ENCODE peak calls at places on chromosome 15, in ten cellular contexts. U is A549; I is gastrocnemius medialis; J is aorta; N is IMR-90; Z is pancreas; D is mesenchymal stem cell; K is CD8-positive, alpha-beta T cell; F is fibroblast of lung; G is lung. C is an unnamed sample. For H3K4me1, the result is how much of the 10 kb centered on the place peaks cover.

GRCh38 chr15:92168284-92168683 is 225.4 kb upstream of the ST8SIA2 start:
- DNase-seq in U (no peak), I (no peak), J (no peak), N (no peak), Z (no peak), D (no peak), K (no peak), F (no peak), G (no peak), C (no peak)

GRCh38 chr15:63601727-63602185 is 4.6 kb downstream of the FBXL22 start:
- DNase-seq in U (no peak), I (no peak), J (no peak), N (no peak), Z (peak), D (no peak), K (no peak), F (no peak), G (no peak), C (no peak)

GRCh38 chr15:101022306-101022705 is 103.1 kb downstream of the LRRK1 start:
- DNase-seq in U (no peak), I (no peak), J (no peak), N (no peak), Z (no peak), D (no peak), K (no peak), F (no peak), G (peak), C (no peak)

GRCh38 chr15:72495007-72495406 is 20.9 kb downstream of the ARIH1 start:
- DNase-seq in U (no peak), I (no peak), J (no peak), N (no peak), Z (no peak), D (no peak), K (no peak), F (no peak), G (no peak), C (no peak)

GRCh38 chr15:70260580-70260979 is 162.9 kb upstream of the TLE3 start:
- DNase-seq in U (no peak), I (no peak), J (no peak), N (no peak), Z (no peak), D (no peak), K (no peak), F (no peak), G (no peak), C (no peak)

GRCh38 chr15:31974154-31974794 is 56.0 kb upstream of the CHRNA7 start:
- DNase-seq in U (no peak), I (no peak), J (no peak), N (no peak), Z (no peak), D (no peak), K (no peak), F (no peak), G (no peak), C (no peak)

GRCh38 chr15:88013111-88013510 is 243.4 kb downstream of the NTRK3 start:
- DNase-seq in U (no peak), I (no peak), J (no peak), N (no peak), Z (no peak), D (no peak), K (no peak), F (no peak), G (no peak), C (no peak)

GRCh38 chr15:62306851-62307504 is 141.9 kb upstream of the C2CD4B start:
- DNase-seq in U (peak), I (peak), J (peak), N (peak), Z (peak), D (peak), K (no peak), F (peak), G (peak), C (peak)

GRCh38 chr15:67329984-67330733 is 75.6 kb downstream of the IQCH start:
- DNase-seq in U (no peak), I (no peak), J (no peak), N (no peak), Z (no peak), D (no peak), K (no peak), F (no peak), G (no peak), C (no peak)

GRCh38 chr15:98703291-98703690 is 55.0 kb downstream of the IGF1R start:
- DNase-seq in U (no peak), I (no peak), J (no peak), N (no peak), Z (no peak), D (no peak), K (no peak), F (no peak), G (no peak), C (no peak)

GRCh38 chr15:63503739-63504246 is 600 bp upstream of the USP3 start:
- DNase-seq in U (peak), I (peak), J (peak), N (peak), Z (peak), D (peak), K (peak), F (peak), G (peak), C (peak)

GRCh38 chr15:27077790-27078189 is 106.8 kb downstream of the GABRG3 start:
- DNase-seq in U (no peak), I (no peak), J (no peak), N (no peak), Z (no peak), D (no peak), K (no peak), F (no peak), G (no peak), C (peak)

GRCh38 chr15:76588811-76589747 is 252.5 kb downstream of the ISL2 start:
- DNase-seq in U (no peak), I (no peak), J (peak), N (no peak), Z (no peak), D (peak), K (no peak), F (no peak), G (no peak), C (peak)

GRCh38 chr15:63287109-63287508 is 9.7 kb downstream of the APH1B start:
- DNase-seq in U (no peak), I (no peak), J (no peak), N (peak), Z (no peak), D (no peak), K (no peak), F (peak), G (no peak), C (no peak)

GRCh38 chr15:67172172-67172571 is 82.3 kb downstream of the AAGAB start:
- DNase-seq in U (no peak), I (no peak), J (no peak), N (peak), Z (no peak), D (no peak), K (no peak), F (no peak), G (no peak), C (no peak)

GRCh38 chr15:72492733-72493132 is 18.6 kb downstream of the ARIH1 start:
- DNase-seq in U (no peak), I (no peak), J (no peak), N (no peak), Z (no peak), D (no peak), K (no peak), F (no peak), G (no peak), C (no peak)

DNA sequence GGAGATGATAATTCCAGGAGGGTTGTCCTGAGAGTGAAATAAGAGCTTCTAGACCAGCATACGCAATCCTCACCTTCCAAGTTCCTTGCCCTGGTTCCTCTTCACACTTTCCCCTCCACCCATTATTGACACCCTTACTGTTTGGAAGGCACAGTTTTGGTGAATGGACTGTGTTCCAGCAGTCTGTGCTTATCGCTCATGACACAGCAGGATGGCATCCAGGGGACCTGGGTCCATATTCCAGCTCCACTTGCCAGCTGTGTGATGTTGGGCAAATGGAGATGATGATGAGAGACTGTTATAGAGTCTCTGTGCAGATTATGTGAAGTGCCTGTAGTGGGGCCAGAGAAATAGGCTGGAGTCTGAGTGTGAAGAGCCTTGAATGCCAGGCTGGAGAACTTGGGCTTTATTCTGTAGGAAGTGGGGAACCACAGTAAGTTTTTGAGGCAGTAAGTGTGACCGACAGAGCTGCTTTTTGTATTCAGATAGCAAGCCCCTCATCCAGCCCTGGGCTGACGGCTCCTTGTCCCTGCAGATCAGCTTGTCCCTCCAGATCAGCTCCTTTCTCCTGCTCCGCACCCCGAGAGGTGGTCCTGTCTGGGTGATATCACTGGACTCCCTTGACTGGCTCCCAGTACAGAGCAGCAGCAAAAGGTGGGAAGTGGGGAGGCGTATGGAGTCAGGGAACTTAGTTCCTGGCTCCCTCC is 8.1 kb downstream of the KBTBD13 start:
- DNase-seq in U (no peak), I (no peak), J (no peak), N (no peak), Z (no peak), D (no peak), K (no peak), F (peak), G (no peak), C (no peak)
- H3K4me1 ChIP-seq in U (under half), I (under half), J (under half), N (under half), Z (under half), D (under half), K (under half), F (under half), G (under half), C (under half)

DNA sequence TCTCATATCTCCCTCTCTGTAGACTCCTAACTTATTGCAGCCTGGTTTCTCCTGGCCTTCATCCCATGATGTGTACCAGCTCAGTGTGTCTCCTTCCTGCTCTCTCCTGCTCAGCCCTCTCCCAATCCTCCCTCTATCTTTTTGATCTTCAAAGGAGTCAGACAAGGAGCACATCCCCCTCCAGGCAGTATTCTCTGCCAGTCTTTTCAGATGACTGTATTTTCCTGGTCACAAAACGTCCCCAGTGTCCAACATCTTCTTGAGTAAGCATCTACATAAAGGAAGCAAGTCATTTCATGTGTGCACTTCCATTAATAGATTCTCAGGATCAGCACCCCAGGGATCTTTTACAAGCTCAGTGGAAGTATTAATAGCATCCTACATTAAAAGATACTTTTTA is 148.9 kb upstream of the THBS1 start:
- DNase-seq in U (no peak), I (no peak), J (no peak), N (no peak), Z (no peak), D (no peak), K (no peak), F (no peak), G (no peak), C (no peak)
- H3K27ac ChIP-seq in U (no peak), I (no peak), J (no peak), N (no peak), Z (no peak), D (no peak), K (no peak), F (no peak), G (no peak), C (no peak)

GRCh38 chr15:60682115-60682514 is 203.2 kb upstream of the ICE2 start:
- DNase-seq in U (no peak), I (no peak), J (no peak), N (peak), Z (no peak), D (peak), K (no peak), F (peak), G (no peak), C (no peak)

GRCh38 chr15:60681353-60681752 is 202.4 kb upstream of the ICE2 start:
- DNase-seq in U (no peak), I (no peak), J (no peak), N (no peak), Z (no peak), D (no peak), K (no peak), F (no peak), G (no peak), C (no peak)

GRCh38 chr15:60685346-60685937 is 206.5 kb upstream of the ICE2 start:
- DNase-seq in U (no peak), I (no peak), J (no peak), N (no peak), Z (no peak), D (no peak), K (no peak), F (no peak), G (no peak), C (no peak)

GRCh38 chr15:60683156-60683555 is 204.2 kb upstream of the ICE2 start:
- DNase-seq in U (no peak), I (no peak), J (no peak), N (no peak), Z (no peak), D (no peak), K (no peak), F (peak), G (no peak), C (no peak)

DNA sequence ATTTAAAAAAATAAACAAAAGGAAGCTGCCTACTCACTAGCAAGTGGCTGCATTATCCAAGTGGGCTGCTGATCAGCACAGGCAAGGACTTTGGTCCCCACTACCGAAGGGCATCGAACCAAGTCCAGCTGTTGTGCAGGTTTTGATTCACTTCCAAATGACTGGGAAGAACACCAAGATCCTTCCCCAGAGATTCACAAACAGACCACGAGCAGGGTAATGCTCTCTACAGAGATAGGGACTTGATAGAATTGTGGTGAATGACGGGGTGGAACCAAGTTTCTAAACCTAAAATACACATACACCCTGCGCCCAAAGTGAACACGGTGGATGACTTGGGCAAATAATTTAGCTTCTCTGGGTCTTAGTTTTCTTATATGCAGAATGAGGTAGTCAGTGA is 203.7 kb upstream of the ICE2 start:
- DNase-seq in U (no peak), I (peak), J (no peak), N (no peak), Z (no peak), D (no peak), K (no peak), F (no peak), G (no peak), C (no peak)
- H3K4me1 ChIP-seq in U (under half), I (under half), J (under half), N (under half), Z (under half), D (under half), K (under half), F (under half), G (under half), C (under half)

GRCh38 chr15:83487519-83487918 is 40.4 kb downstream of the SH3GL3 start:
- DNase-seq in U (no peak), I (no peak), J (no peak), N (no peak), Z (no peak), D (no peak), K (no peak), F (no peak), G (no peak), C (no peak)

GRCh38 chr15:83486363-83486762 is 39.2 kb downstream of the SH3GL3 start:
- DNase-seq in U (no peak), I (no peak), J (no peak), N (no peak), Z (no peak), D (no peak), K (no peak), F (no peak), G (no peak), C (no peak)

GRCh38 chr15:83489690-83490089 is 42.5 kb downstream of the SH3GL3 start:
- DNase-seq in U (no peak), I (no peak), J (no peak), N (no peak), Z (no peak), D (no peak), K (no peak), F (no peak), G (no peak), C (no peak)

GRCh38 chr15:83491486-83491885 is 44.3 kb downstream of the SH3GL3 start:
- DNase-seq in U (no peak), I (no peak), J (no peak), N (no peak), Z (no peak), D (no peak), K (no peak), F (no peak), G (no peak), C (no peak)
- H3K27ac ChIP-seq in U (no peak), I (no peak), J (no peak), N (no peak), Z (no peak), D (no peak), K (no peak), F (no peak), G (no peak), C (no peak)

DNA sequence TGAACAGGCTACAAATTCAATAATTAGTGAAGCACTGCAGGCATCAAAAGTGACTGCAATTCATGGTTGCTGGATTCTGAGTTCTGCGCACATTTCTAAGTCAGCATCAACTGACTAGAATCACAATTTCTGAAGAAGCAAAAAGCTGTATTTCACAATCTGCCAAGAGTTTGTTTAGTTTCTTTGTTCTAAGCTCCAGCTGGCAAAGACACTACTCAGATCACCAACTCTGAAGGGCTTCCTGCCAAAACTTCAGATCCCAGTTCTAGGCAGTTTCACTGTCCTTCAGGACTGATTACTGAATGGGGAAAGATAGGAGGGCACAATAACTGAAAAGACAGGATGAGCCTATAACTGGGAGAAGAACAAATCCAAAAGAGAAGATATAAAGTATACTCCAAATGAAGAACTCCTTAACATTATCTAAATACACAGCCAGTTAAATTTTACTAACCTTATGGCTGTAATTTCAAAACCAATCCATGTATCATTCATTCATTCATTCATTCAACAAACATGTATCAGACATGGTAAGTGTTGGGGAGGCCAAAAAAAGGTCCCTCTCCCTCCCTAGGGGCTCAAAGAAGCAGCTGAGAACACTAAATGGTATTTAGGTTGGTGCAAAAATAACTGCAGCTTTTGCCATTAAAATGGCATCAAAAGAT is 17.1 kb downstream of the TJP1 start:
- DNase-seq in U (no peak), I (peak), J (no peak), N (peak), Z (peak), D (peak), K (no peak), F (peak), G (no peak), C (no peak)
- H3K4me1 ChIP-seq in U (half or more), I (under half), J (under half), N (under half), Z (under half), D (under half), K (under half), F (under half), G (under half), C (under half)

GRCh38 chr15:22974745-22975144 is 5.4 kb downstream of the CYFIP1 start:
- DNase-seq in U (no peak), I (no peak), J (no peak), N (no peak), Z (no peak), D (no peak), K (no peak), F (no peak), G (no peak), C (no peak)
- H3K27ac ChIP-seq in U (no peak), I (no peak), J (no peak), N (no peak), Z (no peak), D (no peak), K (no peak), F (no peak), G (no peak), C (no peak)

DNA sequence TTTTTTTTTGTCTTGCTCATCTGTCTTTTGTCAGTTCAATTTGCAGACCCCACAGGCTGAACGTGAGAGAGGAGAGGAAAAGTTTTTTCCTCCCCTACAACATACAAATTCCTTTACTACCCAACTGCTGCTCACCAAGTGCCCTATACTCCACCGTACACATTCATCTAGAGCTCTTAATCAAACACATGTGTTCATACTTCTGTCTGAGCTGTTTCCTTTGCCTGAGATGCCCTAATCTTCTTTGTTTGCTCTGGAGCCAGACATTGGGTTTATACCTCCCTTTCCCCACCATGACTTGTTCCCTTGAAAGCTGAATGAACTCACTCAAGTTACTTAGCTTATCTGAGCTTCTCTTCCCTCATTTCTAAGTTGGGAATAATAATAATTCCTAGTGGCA is 122.7 kb upstream of the RASGRP1 start:
- DNase-seq in U (no peak), I (no peak), J (no peak), N (peak), Z (no peak), D (no peak), K (no peak), F (peak), G (no peak), C (no peak)
- H3K4me1 ChIP-seq in U (under half), I (under half), J (under half), N (under half), Z (under half), D (under half), K (half or more), F (under half), G (under half), C (under half)

DNA sequence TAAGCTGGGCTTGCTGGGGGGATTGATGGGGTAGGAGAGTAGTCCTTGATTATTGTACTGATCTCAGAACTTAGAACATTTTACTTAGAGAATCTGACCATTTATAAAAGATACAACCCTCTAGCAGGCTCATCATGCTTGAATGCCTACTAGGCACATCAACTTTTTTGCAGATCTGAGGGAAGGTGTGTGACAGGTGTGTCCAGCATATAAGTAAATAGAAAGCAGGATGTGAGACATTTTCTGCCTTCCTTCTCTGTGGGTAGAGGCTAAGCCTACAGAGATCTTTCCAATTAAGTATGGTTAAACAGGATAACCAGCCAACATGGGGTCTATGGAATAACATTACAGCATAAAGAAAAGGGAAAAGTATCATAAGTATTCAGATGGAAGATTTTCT is 159.1 kb downstream of the AKAP13 start:
- DNase-seq in U (no peak), I (no peak), J (no peak), N (no peak), Z (no peak), D (no peak), K (no peak), F (no peak), G (no peak), C (no peak)
- H3K27ac ChIP-seq in U (no peak), I (no peak), J (no peak), N (no peak), Z (no peak), D (no peak), K (no peak), F (no peak), G (no peak), C (no peak)

GRCh38 chr15:96701876-96702275 is 371.4 kb downstream of the NR2F2 start:
- DNase-seq in U (no peak), I (no peak), J (no peak), N (no peak), Z (no peak), D (no peak), K (no peak), F (no peak), G (no peak), C (no peak)
- H3K4me1 ChIP-seq in U (under half), I (under half), J (under half), N (under half), Z (under half), D (under half), K (under half), F (under half), G (under half), C (under half)

GRCh38 chr15:78067328-78068241 is 9.9 kb downstream of the TBC1D2B start:
- DNase-seq in U (no peak), I (no peak), J (peak), N (no peak), Z (no peak), D (peak), K (no peak), F (peak), G (no peak), C (no peak)
- H3K27ac ChIP-seq in U (peak), I (peak), J (peak), N (peak), Z (no peak), D (peak), K (peak), F (peak), G (peak), C (no peak)

C was measured in mesendoderm.